ENCODE peak calls at places on chromosomes 2 and 18, in eight cellular contexts. Y, N, Z, D, U, P, I and A are unnamed samples.

GRCh38 chr2:16171425-16171920 is 231.1 kb downstream of the MYCN start:
- DNase-seq in Z (no peak), N (no peak), I (no peak), U (no peak), P (no peak), Y (no peak), D (no peak), A (no peak)

GRCh38 chr18:27983780-27984179 is 193.2 kb downstream of the CDH2 start:
- DNase-seq in I (no peak), N (no peak), P (no peak), Z (no peak), D (no peak), Y (no peak), U (no peak), A (no peak)

GRCh38 chr18:13558132-13558531 is 168.2 kb downstream of the FAM210A start:
- DNase-seq in P (no peak), Z (no peak), I (peak; percentile 29), D (peak; percentile 31), Y (peak; percentile 30), U (peak; percentile 36), N (peak; percentile 55), A (no peak)

GRCh38 chr2:209431701-209432100 is 7.9 kb downstream of the MAP2 start:
- DNase-seq in I (peak; percentile 93), Z (no peak), Y (no peak), P (no peak), D (no peak), N (peak; percentile 24), U (no peak), A (no peak)

GRCh38 chr2:223027442-223027841 is 24.5 kb upstream of the KCNE4 start:
- DNase-seq in Y (no peak), N (peak; percentile 16), U (peak; percentile 51), I (peak; percentile 70), D (no peak), Z (no peak), P (peak; percentile 38), A (no peak)

GRCh38 chr2:198873771-198874501 is 583.8 kb downstream of the SATB2 start:
- DNase-seq in Y (no peak), Z (no peak), P (no peak), N (no peak), D (no peak), I (no peak), U (no peak), A (no peak)

GRCh38 chr18:34608064-34608463 is 102.0 kb upstream of the DTNA start:
- DNase-seq in Z (no peak), Y (no peak), P (no peak), D (no peak), N (no peak), U (no peak), I (no peak), A (no peak)

GRCh38 chr2:160010361-160011145 is 51.9 kb downstream of the PLA2R1 start:
- DNase-seq in P (no peak), I (no peak), D (no peak), N (no peak), Z (no peak), U (no peak), Y (no peak), A (no peak)

GRCh38 chr18:56413862-56414261 is 224.5 kb downstream of the TXNL1 start:
- DNase-seq in Y (no peak), P (no peak), N (no peak), Z (no peak), D (no peak), I (no peak), U (no peak), A (no peak)

GRCh38 chr2:202609381-202610145 is 25.2 kb upstream of the FAM117B start:
- DNase-seq in D (no peak), P (no peak), N (no peak), Z (no peak), U (no peak), Y (no peak), I (peak; percentile 80), A (no peak)

GRCh38 chr2:147440694-147441093 is 404.1 kb upstream of the ACVR2A start:
- DNase-seq in I (no peak), D (no peak), Y (peak; percentile 27), U (no peak), P (no peak), Z (no peak), N (no peak), A (no peak)

GRCh38 chr2:159904127-159904564 is 106.1 kb upstream of the CD302 start:
- DNase-seq in D (no peak), P (no peak), Z (peak; percentile 15), N (no peak), Y (no peak), U (no peak), I (no peak), A (peak; percentile 43)

GRCh38 chr2:75224636-75225094 is 25.3 kb upstream of the TACR1 start:
- DNase-seq in U (no peak), Z (no peak), Y (no peak), D (no peak), I (no peak), P (no peak), N (no peak), A (no peak)

GRCh38 chr2:148645925-148646559 is 1.5 kb downstream of the EPC2 start:
- DNase-seq in Z (no peak), U (peak; percentile 86), I (peak; percentile 89), P (peak; percentile 41), D (peak; percentile 75), N (peak; percentile 82), Y (no peak), A (peak; percentile 55)

GRCh38 chr2:119548516-119549120 is 4.4 kb downstream of the CFAP221 start:
- DNase-seq in Y (no peak), P (no peak), U (no peak), I (no peak), D (no peak), Z (no peak), N (no peak), A (no peak)

GRCh38 chr18:79888016-79888415 is 63.4 kb downstream of the SLC66A2 start:
- DNase-seq in Y (no peak), P (no peak), N (no peak), U (no peak), Z (no peak), D (no peak), I (no peak), A (no peak)

GRCh38 chr18:79884963-79885728 is 66.3 kb downstream of the SLC66A2 start:
- DNase-seq in Y (no peak), D (no peak), P (no peak), U (no peak), I (no peak), Z (no peak), N (no peak), A (no peak)

GRCh38 chr18:79887181-79888000 is 64.1 kb downstream of the SLC66A2 start:
- DNase-seq in N (no peak), D (no peak), P (no peak), Y (no peak), U (no peak), I (no peak), Z (no peak), A (no peak)

GRCh38 chr18:79890638-79891037 is 60.8 kb downstream of the SLC66A2 start:
- DNase-seq in U (no peak), D (no peak), P (no peak), Y (no peak), I (no peak), N (no peak), Z (no peak), A (no peak)

DNA sequence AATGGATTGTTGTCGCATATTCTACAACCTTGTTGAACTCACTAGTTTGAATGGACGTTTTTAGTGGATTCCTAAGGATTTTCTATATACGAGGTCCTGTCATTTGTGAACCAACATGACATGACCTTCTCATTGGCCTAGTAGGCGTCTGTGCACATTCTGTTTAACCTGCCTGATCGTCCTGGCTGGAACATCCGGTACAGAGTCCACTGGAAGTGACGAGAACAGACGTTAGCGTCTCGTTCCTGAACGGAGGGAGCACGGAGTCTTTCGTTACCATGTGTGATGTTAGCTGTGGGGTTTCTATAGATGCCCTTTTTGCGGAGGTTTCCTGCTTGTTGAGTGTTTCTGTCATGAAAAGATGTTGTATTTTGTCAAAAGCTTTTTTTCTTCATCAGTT is 61.9 kb downstream of the SLC66A2 start:
- DNase-seq in D (no peak), Z (no peak), U (no peak), P (no peak), I (no peak), Y (no peak), N (no peak), A (no peak)
- H3K9me3 ChIP-seq in D (no peaks in the 10 kb centered on the region), Z (peaks cover 3% of the 10 kb centered on the region), U (peaks cover 10% of the 10 kb centered on the region), P (peaks cover 17% of the 10 kb centered on the region), I (peaks cover 79% of the 10 kb centered on the region), Y (peaks cover 12% of the 10 kb centered on the region), N (peaks cover 18% of the 10 kb centered on the region), A (peaks cover 8% of the 10 kb centered on the region)

DNA sequence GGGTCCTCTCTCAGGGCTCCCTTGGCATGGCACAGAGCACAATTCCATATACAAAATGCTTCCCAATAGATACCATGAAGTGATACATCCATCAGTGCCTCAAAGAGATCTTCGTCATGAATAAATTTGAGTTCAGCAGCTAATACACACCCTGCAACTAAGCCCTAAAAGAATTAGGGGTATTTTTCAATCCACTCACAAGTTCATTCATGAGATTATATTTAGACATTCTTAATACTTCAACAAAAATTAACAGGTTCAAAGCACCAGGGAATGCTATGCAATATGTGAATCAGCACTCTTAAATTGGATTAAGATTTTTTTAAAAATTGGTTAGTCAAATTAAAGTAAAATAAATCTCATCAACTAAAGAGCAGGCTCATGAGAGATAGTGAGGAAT is 79.7 kb downstream of the PID1 start:
- DNase-seq in Z (no peak), D (no peak), N (no peak), Y (no peak), I (no peak), U (no peak), P (no peak), A (no peak)
- H3K9me3 ChIP-seq in Z (no peaks in the 10 kb centered on the region), D (no peaks in the 10 kb centered on the region), N (no peaks in the 10 kb centered on the region), Y (no peaks in the 10 kb centered on the region), I (no peaks in the 10 kb centered on the region), U (peaks cover 5% of the 10 kb centered on the region), P (no peaks in the 10 kb centered on the region), A (no peaks in the 10 kb centered on the region)

GRCh38 chr2:234695981-234696380 is 199.1 kb upstream of the ARL4C start:
- DNase-seq in Y (no peak), N (no peak), I (no peak), U (no peak), Z (no peak), D (no peak), P (no peak), A (no peak)
- H3K9me3 ChIP-seq in Y (peaks cover 53% of the 10 kb centered on the region), N (no peaks in the 10 kb centered on the region), I (peaks cover 20% of the 10 kb centered on the region), U (peaks cover 39% of the 10 kb centered on the region), Z (no peaks in the 10 kb centered on the region), D (peaks cover 18% of the 10 kb centered on the region), P (peaks cover 3% of the 10 kb centered on the region), A (no peaks in the 10 kb centered on the region)

DNA sequence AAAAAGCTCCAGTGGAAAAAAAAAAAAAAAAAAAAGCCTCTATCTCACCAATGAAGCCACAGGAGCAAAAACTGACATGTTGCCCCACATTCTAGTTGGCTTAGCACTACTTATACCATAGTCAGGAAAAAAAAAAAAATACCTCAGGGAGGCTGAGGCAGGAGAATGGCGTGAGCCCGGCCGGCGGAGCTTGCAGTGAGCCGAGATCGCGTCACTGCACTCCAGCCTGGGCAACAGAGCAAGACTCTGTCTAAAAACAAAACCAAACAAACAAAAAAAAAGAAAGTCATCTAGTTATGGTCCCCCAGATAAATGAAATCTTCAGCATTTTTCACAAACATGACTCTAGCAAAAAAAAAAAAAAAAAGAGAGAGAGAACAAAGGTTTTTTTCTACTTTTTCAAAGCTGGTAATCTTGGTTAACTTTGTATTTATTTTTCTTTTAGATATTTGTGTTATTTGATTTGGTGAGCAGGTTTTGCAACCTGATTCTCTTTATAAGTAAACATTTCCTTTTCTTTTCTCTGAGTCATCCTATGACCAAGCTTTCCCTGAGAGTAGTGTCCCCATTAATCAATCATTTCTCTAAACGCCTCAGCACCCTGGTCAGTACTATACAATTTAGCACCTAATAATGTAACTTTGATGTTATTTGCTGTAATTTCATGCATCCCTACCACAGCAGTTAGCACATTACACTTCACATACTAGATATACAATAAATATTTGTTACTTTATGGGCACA is 273.7 kb upstream of the PIK3C3 start:
- DNase-seq in Z (no peak), P (no peak), I (peak; percentile 3), Y (no peak), U (no peak), D (no peak), N (no peak), A (no peak)
- H3K9me3 ChIP-seq in Z (no peaks in the 10 kb centered on the region), P (no peaks in the 10 kb centered on the region), I (no peaks in the 10 kb centered on the region), Y (no peaks in the 10 kb centered on the region), U (no peaks in the 10 kb centered on the region), D (peaks cover 33% of the 10 kb centered on the region), N (no peaks in the 10 kb centered on the region), A (peaks cover 3% of the 10 kb centered on the region)